ENCODE peak calls at places on chromosomes 13 and 19, in five cellular contexts. One of them, this sample, is unnamed.

GRCh38 chr13:77093735-77094134 is 66.8 kb upstream of the FBXL3 start:
- DNase-seq in glutamatergic neuron: no peak
- DNase-seq in D341Med: no peak
- DNase-seq in activated CD8-positive, alpha-beta T cell treated with anti-CD3 and anti-CD28 coated beads for 36 hours: no peak
- DNase-seq in AG10803: no peak
- DNase-seq in this sample: no peak

GRCh38 chr19:29211562-29212416 is 1.2 kb downstream of the UQCRFS1 start:
- DNase-seq in activated CD8-positive, alpha-beta T cell treated with anti-CD3 and anti-CD28 coated beads for 36 hours: peak; percentile 43
- DNase-seq in glutamatergic neuron: no peak
- DNase-seq in AG10803: peak; percentile 15
- DNase-seq in D341Med: no peak
- DNase-seq in this sample: no peak

GRCh38 chr13:45623516-45624090 is 8.1 kb upstream of the ERICH6B start:
- DNase-seq in AG10803: peak; percentile 16
- DNase-seq in activated CD8-positive, alpha-beta T cell treated with anti-CD3 and anti-CD28 coated beads for 36 hours: no peak
- DNase-seq in glutamatergic neuron: no peak
- DNase-seq in D341Med: no peak
- DNase-seq in this sample: no peak

GRCh38 chr13:48560657-48561337 is 27.9 kb upstream of the RCBTB2 start:
- DNase-seq in D341Med: no peak
- DNase-seq in activated CD8-positive, alpha-beta T cell treated with anti-CD3 and anti-CD28 coated beads for 36 hours: peak; percentile 9
- DNase-seq in AG10803: no peak
- DNase-seq in glutamatergic neuron: no peak
- DNase-seq in this sample: no peak

GRCh38 chr13:113743366-113744195 is 15.4 kb upstream of the TMEM255B start:
- DNase-seq in activated CD8-positive, alpha-beta T cell treated with anti-CD3 and anti-CD28 coated beads for 36 hours: no peak
- DNase-seq in D341Med: no peak
- DNase-seq in glutamatergic neuron: no peak
- DNase-seq in AG10803: no peak
- DNase-seq in this sample: no peak

GRCh38 chr19:15287496-15287895 is 44.8 kb downstream of the BRD4 start:
- DNase-seq in D341Med: no peak
- DNase-seq in AG10803: no peak
- DNase-seq in glutamatergic neuron: no peak
- DNase-seq in activated CD8-positive, alpha-beta T cell treated with anti-CD3 and anti-CD28 coated beads for 36 hours: no peak
- DNase-seq in this sample: no peak

GRCh38 chr13:112444416-112445399 is 68.6 kb downstream of the SPACA7 start:
- DNase-seq in activated CD8-positive, alpha-beta T cell treated with anti-CD3 and anti-CD28 coated beads for 36 hours: no peak
- DNase-seq in glutamatergic neuron: no peak
- DNase-seq in D341Med: no peak
- DNase-seq in AG10803: no peak
- DNase-seq in this sample: peak; percentile 44

GRCh38 chr19:51686171-51686570 is 7.0 kb upstream of the SPACA6 start:
- DNase-seq in activated CD8-positive, alpha-beta T cell treated with anti-CD3 and anti-CD28 coated beads for 36 hours: no peak
- DNase-seq in glutamatergic neuron: no peak
- DNase-seq in D341Med: no peak
- DNase-seq in AG10803: no peak
- DNase-seq in this sample: no peak

GRCh38 chr13:44906758-44907157 is 82.5 kb downstream of the NUFIP1 start:
- DNase-seq in glutamatergic neuron: no peak
- DNase-seq in AG10803: peak; percentile 71
- DNase-seq in D341Med: no peak
- DNase-seq in activated CD8-positive, alpha-beta T cell treated with anti-CD3 and anti-CD28 coated beads for 36 hours: no peak
- DNase-seq in this sample: no peak

GRCh38 chr19:12949363-12950284 is 4.0 kb downstream of the RAD23A start:
- DNase-seq in glutamatergic neuron: no peak
- DNase-seq in activated CD8-positive, alpha-beta T cell treated with anti-CD3 and anti-CD28 coated beads for 36 hours: no peak
- DNase-seq in AG10803: no peak
- DNase-seq in D341Med: no peak
- DNase-seq in this sample: no peak

GRCh38 chr13:77833331-77833863 is 85.2 kb downstream of the EDNRB start:
- DNase-seq in D341Med: no peak
- DNase-seq in glutamatergic neuron: no peak
- DNase-seq in activated CD8-positive, alpha-beta T cell treated with anti-CD3 and anti-CD28 coated beads for 36 hours: no peak
- DNase-seq in AG10803: peak; percentile 60
- DNase-seq in this sample: no peak

GRCh38 chr13:93233997-93234416 is 7.4 kb downstream of the GPC6 start:
- DNase-seq in D341Med: no peak
- DNase-seq in glutamatergic neuron: peak; percentile 18
- DNase-seq in AG10803: no peak
- DNase-seq in activated CD8-positive, alpha-beta T cell treated with anti-CD3 and anti-CD28 coated beads for 36 hours: no peak
- DNase-seq in this sample: no peak

GRCh38 chr13:26517931-26518330 is 39.6 kb upstream of the WASF3 start:
- DNase-seq in D341Med: no peak
- DNase-seq in glutamatergic neuron: no peak
- DNase-seq in AG10803: no peak
- DNase-seq in activated CD8-positive, alpha-beta T cell treated with anti-CD3 and anti-CD28 coated beads for 36 hours: no peak
- DNase-seq in this sample: no peak

GRCh38 chr19:6423499-6424189 is 967 bp downstream of the KHSRP start:
- DNase-seq in D341Med: peak; percentile 60
- DNase-seq in glutamatergic neuron: peak; percentile 73
- DNase-seq in AG10803: peak; percentile 47
- DNase-seq in activated CD8-positive, alpha-beta T cell treated with anti-CD3 and anti-CD28 coated beads for 36 hours: peak; percentile 64
- DNase-seq in this sample: peak; percentile 79

GRCh38 chr13:80666782-80667537 is 326.0 kb upstream of the SPRY2 start:
- DNase-seq in glutamatergic neuron: no peak
- DNase-seq in D341Med: no peak
- DNase-seq in AG10803: no peak
- DNase-seq in activated CD8-positive, alpha-beta T cell treated with anti-CD3 and anti-CD28 coated beads for 36 hours: no peak
- DNase-seq in this sample: no peak

GRCh38 chr19:39160889-39161672 is 35.5 kb downstream of the PAK4 start:
- DNase-seq in D341Med: no peak
- DNase-seq in activated CD8-positive, alpha-beta T cell treated with anti-CD3 and anti-CD28 coated beads for 36 hours: no peak
- DNase-seq in AG10803: peak; percentile 33
- DNase-seq in glutamatergic neuron: no peak
- DNase-seq in this sample: no peak

GRCh38 chr13:59424661-59425060 is 739.1 kb downstream of the DIAPH3 start:
- DNase-seq in glutamatergic neuron: no peak
- DNase-seq in activated CD8-positive, alpha-beta T cell treated with anti-CD3 and anti-CD28 coated beads for 36 hours: no peak
- DNase-seq in D341Med: no peak
- DNase-seq in AG10803: peak; percentile 46
- DNase-seq in this sample: no peak

GRCh38 chr13:98487522-98487921 is 89.4 kb downstream of the STK24 start:
- DNase-seq in AG10803: no peak
- DNase-seq in glutamatergic neuron: no peak
- DNase-seq in D341Med: no peak
- DNase-seq in activated CD8-positive, alpha-beta T cell treated with anti-CD3 and anti-CD28 coated beads for 36 hours: no peak
- DNase-seq in this sample: no peak

GRCh38 chr13:80259159-80259558 is 81.8 kb downstream of the SPRY2 start:
- DNase-seq in activated CD8-positive, alpha-beta T cell treated with anti-CD3 and anti-CD28 coated beads for 36 hours: no peak
- DNase-seq in glutamatergic neuron: no peak
- DNase-seq in AG10803: no peak
- DNase-seq in D341Med: no peak
- DNase-seq in this sample: no peak

GRCh38 chr13:94249512-94249911 is 230.0 kb downstream of the DCT start:
- DNase-seq in AG10803: peak; percentile 78
- DNase-seq in activated CD8-positive, alpha-beta T cell treated with anti-CD3 and anti-CD28 coated beads for 36 hours: no peak
- DNase-seq in glutamatergic neuron: no peak
- DNase-seq in D341Med: no peak
- DNase-seq in this sample: no peak

GRCh38 chr13:23558675-23559536 is 11.3 kb upstream of the TNFRSF19 start:
- DNase-seq in activated CD8-positive, alpha-beta T cell treated with anti-CD3 and anti-CD28 coated beads for 36 hours: peak; percentile 40
- DNase-seq in AG10803: peak; percentile 95
- DNase-seq in D341Med: no peak
- DNase-seq in glutamatergic neuron: no peak
- DNase-seq in this sample: no peak

GRCh38 chr19:17871878-17872250 is at the start of gene SLC5A5:
- DNase-seq in activated CD8-positive, alpha-beta T cell treated with anti-CD3 and anti-CD28 coated beads for 36 hours: peak; percentile 58
- DNase-seq in D341Med: peak; percentile 61
- DNase-seq in AG10803: no peak
- DNase-seq in glutamatergic neuron: peak; percentile 57
- DNase-seq in this sample: no peak

GRCh38 chr19:6736169-6736916 is 1.0 kb downstream of the GPR108 start:
- DNase-seq in D341Med: peak; percentile 75
- DNase-seq in glutamatergic neuron: peak; percentile 82
- DNase-seq in AG10803: peak; percentile 86
- DNase-seq in activated CD8-positive, alpha-beta T cell treated with anti-CD3 and anti-CD28 coated beads for 36 hours: peak; percentile 88
- DNase-seq in this sample: peak; percentile 88

GRCh38 chr13:106464076-106464475 is 71.4 kb downstream of the EFNB2 start:
- DNase-seq in AG10803: no peak
- DNase-seq in D341Med: no peak
- DNase-seq in activated CD8-positive, alpha-beta T cell treated with anti-CD3 and anti-CD28 coated beads for 36 hours: no peak
- DNase-seq in glutamatergic neuron: no peak
- DNase-seq in this sample: no peak

GRCh38 chr19:16051254-16052025 is 24.9 kb upstream of the TPM4 start:
- DNase-seq in AG10803: no peak
- DNase-seq in D341Med: peak; percentile 33
- DNase-seq in glutamatergic neuron: no peak
- DNase-seq in activated CD8-positive, alpha-beta T cell treated with anti-CD3 and anti-CD28 coated beads for 36 hours: peak; percentile 72
- DNase-seq in this sample: no peak

GRCh38 chr19:33252971-33253370 is 27.3 kb upstream of the SLC7A10 start:
- DNase-seq in glutamatergic neuron: no peak
- DNase-seq in activated CD8-positive, alpha-beta T cell treated with anti-CD3 and anti-CD28 coated beads for 36 hours: no peak
- DNase-seq in AG10803: no peak
- DNase-seq in D341Med: no peak
- DNase-seq in this sample: no peak

GRCh38 chr13:26372747-26373146 is 118.8 kb downstream of the CDK8 start:
- DNase-seq in glutamatergic neuron: no peak
- DNase-seq in activated CD8-positive, alpha-beta T cell treated with anti-CD3 and anti-CD28 coated beads for 36 hours: no peak
- DNase-seq in D341Med: no peak
- DNase-seq in AG10803: no peak
- DNase-seq in this sample: no peak

GRCh38 chr13:40911341-40911740 is 107.8 kb downstream of the ELF1 start:
- DNase-seq in glutamatergic neuron: no peak
- DNase-seq in AG10803: no peak
- DNase-seq in D341Med: no peak
- DNase-seq in activated CD8-positive, alpha-beta T cell treated with anti-CD3 and anti-CD28 coated beads for 36 hours: no peak
- DNase-seq in this sample: no peak

This sample was measured in ecto neural progenitor cell.